ENCODE peak calls at places on chromosomes 2 and 18, in six cellular contexts. E is IMR-90, N is ovary, B is body of pancreas, P is H54, D is adrenal gland. F is an unnamed sample.

GRCh38 chr18:2657788-2658458 is 2.4 kb downstream of the SMCHD1 start:
- DNase-seq in E (peak; percentile 94), N (no peak), B (no peak), P (no peak), D (no peak), F (peak; percentile 69)

GRCh38 chr18:58761970-58762780 is 90.9 kb downstream of the MALT1 start:
- DNase-seq in E (no peak), N (no peak), B (no peak), P (no peak), D (no peak), F (no peak)

GRCh38 chr2:96537734-96538486 is 1.4 kb downstream of the ARID5A start:
- DNase-seq in E (no peak), N (no peak), B (no peak), P (no peak), D (peak; percentile 21), F (no peak)

GRCh38 chr2:8729939-8730338 is 48.1 kb downstream of the ID2 start:
- DNase-seq in E (no peak), N (no peak), B (no peak), P (no peak), D (peak; percentile 81), F (no peak)

GRCh38 chr2:53334610-53335009 is 433.0 kb upstream of the CHAC2 start:
- DNase-seq in E (no peak), N (no peak), B (no peak), P (no peak), D (no peak), F (no peak)

GRCh38 chr2:8555543-8555942 is 126.3 kb upstream of the ID2 start:
- DNase-seq in E (no peak), N (no peak), B (no peak), P (no peak), D (no peak), F (no peak)

GRCh38 chr2:149648282-149649030 is 60.9 kb upstream of the MMADHC start:
- DNase-seq in E (peak; percentile 99), N (no peak), B (no peak), P (peak; percentile 49), D (peak; percentile 87), F (no peak)

GRCh38 chr2:236841389-236841788 is 244.3 kb upstream of the COPS8 start:
- DNase-seq in E (no peak), N (no peak), B (no peak), P (no peak), D (no peak), F (no peak)

GRCh38 chr2:26018184-26018716 is 15.6 kb upstream of the RAB10 start:
- DNase-seq in E (peak; percentile 88), N (peak; percentile 77), B (peak; percentile 85), P (peak; percentile 85), D (peak; percentile 96), F (peak; percentile 90)

GRCh38 chr2:25079050-25079635 is 37.3 kb downstream of the EFR3B start:
- DNase-seq in E (no peak), N (no peak), B (no peak), P (no peak), D (no peak), F (no peak)

GRCh38 chr2:241007880-241008710 is 9.7 kb downstream of the SNED1 start:
- DNase-seq in E (no peak), N (peak; percentile 30), B (no peak), P (no peak), D (peak; percentile 63), F (no peak)

GRCh38 chr2:86214503-86214832 is 15.2 kb downstream of the MRPL35 start:
- DNase-seq in E (no peak), N (no peak), B (no peak), P (no peak), D (no peak), F (no peak)

GRCh38 chr18:79613186-79613931 is 66.2 kb upstream of the CTDP1 start:
- DNase-seq in E (no peak), N (peak; percentile 31), B (no peak), P (no peak), D (no peak), F (no peak)

GRCh38 chr18:31684279-31685096 is at the start of gene B4GALT6:
- DNase-seq in E (no peak), N (peak; percentile 56), B (peak; percentile 30), P (peak; percentile 26), D (peak; percentile 58), F (peak; percentile 74)

GRCh38 chr2:216601632-216602409 is 31.4 kb upstream of the IGFBP2 start:
- DNase-seq in E (no peak), N (no peak), B (no peak), P (no peak), D (no peak), F (no peak)

GRCh38 chr2:204264068-204264693 is 281.1 kb upstream of the PARD3B start:
- DNase-seq in E (no peak), N (no peak), B (no peak), P (no peak), D (no peak), F (no peak)

GRCh38 chr2:72130671-72131360 is 16.8 kb downstream of the CYP26B1 start:
- DNase-seq in E (no peak), N (no peak), B (peak; percentile 5), P (no peak), D (no peak), F (no peak)

GRCh38 chr18:1147616-1148184 is 243.0 kb downstream of the ADCYAP1 start:
- DNase-seq in E (no peak), N (no peak), B (no peak), P (no peak), D (no peak), F (no peak)

GRCh38 chr2:58923869-58924268 is 682.7 kb upstream of the FANCL start:
- DNase-seq in E (peak; percentile 94), N (no peak), B (no peak), P (no peak), D (no peak), F (no peak)

GRCh38 chr2:24352664-24353063 is 7.7 kb downstream of the ITSN2 start:
- DNase-seq in E (no peak), N (no peak), B (no peak), P (no peak), D (no peak), F (no peak)

DNA sequence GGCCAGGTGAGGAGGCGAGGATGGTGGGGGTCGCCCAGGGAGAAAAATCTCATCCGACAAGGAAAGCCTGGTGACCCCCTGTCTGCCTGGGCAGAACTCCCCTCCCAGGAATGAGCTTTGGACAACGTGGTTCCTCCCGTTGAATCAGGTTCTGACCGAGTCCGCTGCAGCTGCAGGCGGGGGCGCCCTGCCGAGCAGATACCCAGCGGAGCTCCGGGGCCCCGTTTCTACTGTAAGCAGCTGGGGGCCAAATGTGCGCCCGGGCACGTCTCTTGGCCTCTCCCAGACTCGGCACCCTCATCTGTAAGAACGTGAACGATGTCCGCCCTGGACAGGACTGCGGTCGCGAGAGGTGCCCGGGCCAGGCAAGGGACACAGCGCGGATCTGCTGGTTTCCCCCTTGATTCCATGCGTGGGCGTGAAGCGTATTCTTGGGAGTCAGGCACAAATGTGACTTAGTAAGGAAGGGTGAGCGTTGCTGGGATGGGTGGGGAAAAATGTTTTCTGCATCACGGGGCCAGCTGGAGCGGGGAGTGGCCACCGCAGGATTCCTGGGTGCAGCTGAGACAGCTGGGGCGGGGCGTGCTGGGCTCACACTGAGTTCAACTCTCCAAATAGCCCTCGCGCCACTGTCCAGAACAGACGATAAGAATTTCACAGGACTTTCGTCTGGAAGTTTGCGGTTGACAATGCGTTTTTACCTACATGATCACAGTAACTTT is 20.2 kb upstream of the TUBB6 start:
- DNase-seq in E (peak; percentile 95), N (peak; percentile 66), B (peak; percentile 57), P (peak; percentile 81), D (peak; percentile 62), F (peak; percentile 79)
- TF ChIP-seq POLR2A in E (peak; percentile 78), N (no peak), B (peak; percentile 22), P (peak; percentile 30), D (no peak), F (no peak)

GRCh38 chr2:113282747-113283533 is 4.2 kb upstream of the PAX8 start:
- DNase-seq in E (peak; percentile 4), N (no peak), B (peak; percentile 77), P (peak; percentile 62), D (peak; percentile 86), F (no peak)
- TF ChIP-seq POLR2A in E (no peak), N (no peak), B (peak; percentile 55), P (no peak), D (no peak), F (no peak)

DNA sequence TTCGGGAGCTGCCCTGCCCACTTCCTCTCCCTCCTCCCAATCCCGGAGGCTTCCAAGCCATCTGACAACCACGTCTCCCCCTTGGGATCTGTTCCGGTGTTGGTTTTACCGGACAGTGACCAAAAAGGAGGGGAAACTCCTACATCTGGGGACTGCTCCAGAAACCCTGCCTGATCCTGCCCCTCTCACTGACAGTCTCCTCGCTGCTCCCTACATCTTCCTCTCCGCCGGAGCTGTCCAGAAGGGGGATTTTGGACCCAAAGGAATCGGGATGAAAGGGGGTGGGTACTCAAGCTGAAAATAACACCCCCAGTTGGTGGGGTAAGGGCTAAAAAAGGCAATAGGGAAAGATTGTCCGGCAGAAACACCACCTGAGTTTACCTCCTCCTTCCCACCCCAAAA is 1.5 kb downstream of the INO80D start:
- DNase-seq in E (peak; percentile 82), N (peak; percentile 67), B (peak; percentile 47), P (peak; percentile 72), D (peak; percentile 89), F (peak; percentile 52)
- TF ChIP-seq POLR2A in E (peak; percentile 68), N (peak; percentile 66), B (peak; percentile 53), P (peak; percentile 70), D (peak; percentile 68), F (peak; percentile 57)

GRCh38 chr2:28753043-28753683 is 1.5 kb downstream of the PPP1CB start:
- DNase-seq in E (peak; percentile 81), N (peak; percentile 67), B (peak; percentile 78), P (peak; percentile 23), D (peak; percentile 38), F (peak; percentile 70)
- TF ChIP-seq POLR2A in E (no peak), N (peak; percentile 24), B (peak; percentile 59), P (no peak), D (no peak), F (no peak)

DNA sequence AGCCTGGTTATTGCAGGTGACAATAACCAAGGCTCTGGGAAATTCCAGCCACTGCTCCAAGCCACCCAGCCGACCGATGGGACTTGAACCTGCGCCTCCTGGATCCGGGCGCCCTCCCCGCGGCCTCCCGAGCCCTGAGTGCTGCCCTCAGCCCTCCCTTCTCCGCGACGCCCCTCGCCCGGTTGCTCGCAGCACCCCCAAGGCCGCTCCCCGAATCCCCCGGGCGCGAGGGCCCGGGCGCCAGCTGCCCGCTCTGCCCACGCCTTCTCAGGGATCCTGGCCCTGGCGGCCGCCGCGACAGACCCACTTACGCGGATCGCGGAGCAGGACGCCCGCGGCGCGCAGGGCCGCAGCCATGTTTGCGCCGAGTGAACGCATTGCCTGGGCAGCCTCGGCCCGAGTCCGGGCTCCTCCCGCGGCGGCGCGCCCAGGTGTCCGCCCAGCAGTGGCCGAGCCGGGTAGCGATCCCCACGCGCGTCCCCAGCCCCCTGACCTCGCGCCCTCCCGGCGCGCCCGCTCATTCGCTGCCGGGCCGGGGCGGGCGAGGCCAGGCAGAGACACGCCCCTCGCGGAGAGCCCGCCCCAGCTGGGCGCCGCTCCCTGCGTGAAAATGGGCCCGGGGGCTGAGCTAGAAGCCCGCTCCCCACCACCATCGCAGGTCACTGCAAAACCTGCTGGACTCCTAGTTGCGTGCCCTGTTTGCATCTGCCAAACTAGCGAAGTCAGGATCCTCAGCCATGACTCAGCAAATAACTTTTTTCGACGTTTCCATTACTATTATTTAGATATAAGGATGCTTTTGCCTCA is at the start of gene FECH:
- DNase-seq in E (peak; percentile 71), N (peak; percentile 83), B (peak; percentile 82), P (peak; percentile 63), D (peak; percentile 83), F (peak; percentile 93)
- TF ChIP-seq POLR2A in E (peak; percentile 57), N (peak; percentile 46), B (peak; percentile 84), P (peak; percentile 92), D (peak; percentile 82), F (peak; percentile 95)

GRCh38 chr2:227180770-227181169 is 16.3 kb downstream of the COL4A3 start:
- DNase-seq in E (no peak), N (no peak), B (no peak), P (no peak), D (no peak), F (no peak)
- TF ChIP-seq POLR2A in E (no peak), N (no peak), B (no peak), P (no peak), D (no peak), F (no peak)

F was measured in erythroblast.